ENCODE peak calls at places on chromosomes 3 and 15, in four cellular contexts. One of them, this sample, is unnamed.
A peak's percentile ranks its signal among the peaks of the same experiment; 100 is the strongest.

GRCh38 chr3:46298871-46299607 is 54.9 kb upstream of the CCR2 start:
- DNase-seq in stomach: no peak
- DNase-seq in HepG2: no peak
- DNase-seq in A549: no peak
- DNase-seq in this sample: no peak

GRCh38 chr3:29183346-29184087 is 97.4 kb upstream of the RBMS3 start:
- DNase-seq in stomach: no peak
- DNase-seq in HepG2: no peak
- DNase-seq in A549: no peak
- DNase-seq in this sample: no peak

GRCh38 chr15:81880833-81881232 is 165.0 kb downstream of the MEX3B start:
- DNase-seq in stomach: no peak
- DNase-seq in HepG2: no peak
- DNase-seq in A549: no peak
- DNase-seq in this sample: no peak

GRCh38 chr3:194399874-194400411 is 877 bp upstream of the GP5 start:
- DNase-seq in stomach: no peak
- DNase-seq in HepG2: no peak
- DNase-seq in A549: no peak
- DNase-seq in this sample: no peak

GRCh38 chr15:58392611-58393161 is 39.1 kb upstream of the LIPC start:
- DNase-seq in stomach: peak; percentile 47
- DNase-seq in HepG2: no peak
- DNase-seq in A549: no peak
- DNase-seq in this sample: no peak

GRCh38 chr15:97694456-97694855 is 266.0 kb upstream of the ARRDC4 start:
- DNase-seq in stomach: no peak
- DNase-seq in HepG2: no peak
- DNase-seq in A549: no peak
- DNase-seq in this sample: no peak

GRCh38 chr15:40266828-40267304 is 16.0 kb downstream of the ANKRD63 start:
- DNase-seq in stomach: peak; percentile 57
- DNase-seq in HepG2: peak; percentile 21
- DNase-seq in A549: peak; percentile 75
- DNase-seq in this sample: peak; percentile 79

GRCh38 chr3:52480768-52481715 is 14.1 kb upstream of the STAB1 start:
- DNase-seq in stomach: no peak
- DNase-seq in HepG2: no peak
- DNase-seq in A549: no peak
- DNase-seq in this sample: no peak

GRCh38 chr15:80710635-80711553 is 15.8 kb downstream of the ABHD17C start:
- DNase-seq in stomach: no peak
- DNase-seq in HepG2: no peak
- DNase-seq in A549: no peak
- DNase-seq in this sample: no peak

GRCh38 chr3:41141431-41142164 is 57.7 kb upstream of the CTNNB1 start:
- DNase-seq in stomach: no peak
- DNase-seq in HepG2: no peak
- DNase-seq in A549: no peak
- DNase-seq in this sample: no peak

GRCh38 chr3:40961104-40961857 is 238.0 kb upstream of the CTNNB1 start:
- DNase-seq in stomach: no peak
- DNase-seq in HepG2: no peak
- DNase-seq in A549: no peak
- DNase-seq in this sample: no peak

GRCh38 chr3:141387446-141388030 is 19.2 kb downstream of the ZBTB38 start:
- DNase-seq in stomach: no peak
- DNase-seq in HepG2: no peak
- DNase-seq in A549: no peak
- DNase-seq in this sample: no peak

GRCh38 chr3:119497824-119498187 is 541 bp upstream of the TIMMDC1 start:
- DNase-seq in stomach: peak; percentile 35
- DNase-seq in HepG2: peak; percentile 20
- DNase-seq in A549: peak; percentile 19
- DNase-seq in this sample: no peak

GRCh38 chr15:85504739-85505676 is 124.6 kb downstream of the AKAP13 start:
- DNase-seq in stomach: peak; percentile 45
- DNase-seq in HepG2: peak; percentile 53
- DNase-seq in A549: peak; percentile 74
- DNase-seq in this sample: peak; percentile 65

GRCh38 chr3:159798951-159799350 is 189.7 kb upstream of the IL12A start:
- DNase-seq in stomach: no peak
- DNase-seq in HepG2: peak; percentile 57
- DNase-seq in A549: no peak
- DNase-seq in this sample: no peak

GRCh38 chr15:28122038-28122949 is 23.2 kb upstream of the OCA2 start:
- DNase-seq in stomach: no peak
- DNase-seq in HepG2: no peak
- DNase-seq in A549: no peak
- DNase-seq in this sample: no peak

GRCh38 chr3:72271923-72272322 is 487.0 kb upstream of the PROK2 start:
- DNase-seq in stomach: no peak
- DNase-seq in HepG2: no peak
- DNase-seq in A549: no peak
- DNase-seq in this sample: no peak

GRCh38 chr3:123405936-123406510 is 42.9 kb downstream of the ADCY5 start:
- DNase-seq in stomach: no peak
- DNase-seq in HepG2: no peak
- DNase-seq in A549: no peak
- DNase-seq in this sample: peak; percentile 13

GRCh38 chr3:173732237-173732636 is 334.7 kb downstream of the NLGN1 start:
- DNase-seq in stomach: no peak
- DNase-seq in HepG2: no peak
- DNase-seq in A549: no peak
- DNase-seq in this sample: no peak

GRCh38 chr3:32472716-32473115 is 29.9 kb downstream of the CMTM6 start:
- DNase-seq in stomach: no peak
- DNase-seq in HepG2: no peak
- DNase-seq in A549: no peak
- DNase-seq in this sample: no peak

GRCh38 chr15:29822100-29822684 is at the start of gene TJP1:
- DNase-seq in stomach: peak; percentile 83
- DNase-seq in HepG2: peak; percentile 39
- DNase-seq in A549: peak; percentile 84
- DNase-seq in this sample: peak; percentile 78

GRCh38 chr3:113297281-113297680 is 85.9 kb downstream of the BOC start:
- DNase-seq in stomach: no peak
- DNase-seq in HepG2: no peak
- DNase-seq in A549: no peak
- DNase-seq in this sample: no peak

GRCh38 chr3:42101048-42101447 is 9.9 kb downstream of the TRAK1 start:
- DNase-seq in stomach: no peak
- DNase-seq in HepG2: peak; percentile 51
- DNase-seq in A549: peak; percentile 21
- DNase-seq in this sample: no peak

GRCh38 chr3:184259878-184260570 is 1.3 kb downstream of the CAMK2N2 start:
- DNase-seq in stomach: peak; percentile 36
- DNase-seq in HepG2: no peak
- DNase-seq in A549: peak; percentile 24
- DNase-seq in this sample: peak; percentile 38

GRCh38 chr3:133693821-133694220 is 32.1 kb upstream of the TOPBP1 start:
- DNase-seq in stomach: no peak
- DNase-seq in HepG2: no peak
- DNase-seq in A549: no peak
- DNase-seq in this sample: no peak

GRCh38 chr3:64311424-64311920 is 86.2 kb upstream of the PRICKLE2 start:
- DNase-seq in stomach: no peak
- DNase-seq in HepG2: no peak
- DNase-seq in A549: no peak
- DNase-seq in this sample: no peak

GRCh38 chr3:42123824-42124500 is 32.8 kb downstream of the TRAK1 start:
- DNase-seq in stomach: no peak
- DNase-seq in HepG2: no peak
- DNase-seq in A549: no peak
- DNase-seq in this sample: no peak

GRCh38 chr15:101145362-101145761 is 106.5 kb downstream of the CHSY1 start:
- DNase-seq in stomach: no peak
- DNase-seq in HepG2: peak; percentile 28
- DNase-seq in A549: peak; percentile 27
- DNase-seq in this sample: no peak

GRCh38 chr15:31262901-31263671 is 63.5 kb upstream of the KLF13 start:
- DNase-seq in stomach: peak; percentile 30
- DNase-seq in HepG2: no peak
- DNase-seq in A549: no peak
- DNase-seq in this sample: no peak
- TF ChIP-seq POLR2A in stomach: no peak
- TF ChIP-seq POLR2A in HepG2: no peak
- TF ChIP-seq POLR2A in A549: no peak
- TF ChIP-seq POLR2A in this sample: no peak

GRCh38 chr15:52013151-52013791 is 5.7 kb upstream of the MAPK6 start:
- DNase-seq in stomach: no peak
- DNase-seq in HepG2: no peak
- DNase-seq in A549: peak; percentile 36
- DNase-seq in this sample: no peak
- TF ChIP-seq EP300 in stomach: no peak
- TF ChIP-seq EP300 in HepG2: no peak
- TF ChIP-seq EP300 in A549: no peak
- TF ChIP-seq EP300 in this sample: no peak

GRCh38 chr15:25238716-25239470 is 199.9 kb downstream of the UBE3A start:
- DNase-seq in stomach: no peak
- DNase-seq in HepG2: no peak
- DNase-seq in A549: no peak
- DNase-seq in this sample: peak; percentile 3

GRCh38 chr15:25242166-25242879 is 196.5 kb downstream of the UBE3A start:
- DNase-seq in stomach: no peak
- DNase-seq in HepG2: no peak
- DNase-seq in A549: no peak
- DNase-seq in this sample: no peak

GRCh38 chr15:25239471-25240345 is 199.1 kb downstream of the UBE3A start:
- DNase-seq in stomach: no peak
- DNase-seq in HepG2: no peak
- DNase-seq in A549: no peak
- DNase-seq in this sample: peak; percentile 10

GRCh38 chr15:25241241-25241801 is 197.5 kb downstream of the UBE3A start:
- DNase-seq in stomach: no peak
- DNase-seq in HepG2: no peak
- DNase-seq in A549: no peak
- DNase-seq in this sample: no peak

DNA sequence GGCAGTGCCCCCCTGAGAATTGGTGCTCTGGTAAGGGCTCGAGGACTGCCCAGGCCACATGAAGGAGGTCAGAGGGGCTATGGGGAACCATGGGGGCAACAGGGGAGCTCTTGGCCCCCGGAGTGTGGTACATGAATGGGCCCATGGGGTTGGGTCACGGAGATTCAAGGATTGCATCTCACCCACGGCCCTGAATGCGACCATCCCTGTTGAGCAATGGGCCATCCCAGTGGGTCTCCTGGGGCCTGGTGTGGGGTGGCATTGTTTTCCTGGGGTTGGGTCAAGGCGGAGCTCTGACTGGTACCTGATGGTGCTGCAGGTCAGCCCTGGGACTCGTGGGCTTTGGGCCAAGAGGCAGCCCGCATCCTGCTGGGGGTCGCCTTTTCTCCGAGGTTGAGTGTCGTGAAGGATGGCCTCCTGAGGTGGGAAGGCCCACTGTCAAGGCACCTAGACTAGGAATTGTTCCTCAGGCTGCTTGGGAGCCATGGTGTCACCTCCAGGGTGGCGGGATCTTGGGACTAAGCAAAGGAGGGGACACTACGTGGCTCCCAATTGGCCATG is 198.3 kb downstream of the UBE3A start:
- DNase-seq in stomach: no peak
- DNase-seq in HepG2: no peak
- DNase-seq in A549: no peak
- DNase-seq in this sample: peak; percentile 18
- H3K9me3 ChIP-seq in stomach: peaks cover 3% of the 10 kb centered on the region
- H3K9me3 ChIP-seq in HepG2: peaks cover 97% of the 10 kb centered on the region
- H3K9me3 ChIP-seq in A549: no peaks in the 10 kb centered on the region
- H3K9me3 ChIP-seq in this sample: no peaks in the 10 kb centered on the region

DNA sequence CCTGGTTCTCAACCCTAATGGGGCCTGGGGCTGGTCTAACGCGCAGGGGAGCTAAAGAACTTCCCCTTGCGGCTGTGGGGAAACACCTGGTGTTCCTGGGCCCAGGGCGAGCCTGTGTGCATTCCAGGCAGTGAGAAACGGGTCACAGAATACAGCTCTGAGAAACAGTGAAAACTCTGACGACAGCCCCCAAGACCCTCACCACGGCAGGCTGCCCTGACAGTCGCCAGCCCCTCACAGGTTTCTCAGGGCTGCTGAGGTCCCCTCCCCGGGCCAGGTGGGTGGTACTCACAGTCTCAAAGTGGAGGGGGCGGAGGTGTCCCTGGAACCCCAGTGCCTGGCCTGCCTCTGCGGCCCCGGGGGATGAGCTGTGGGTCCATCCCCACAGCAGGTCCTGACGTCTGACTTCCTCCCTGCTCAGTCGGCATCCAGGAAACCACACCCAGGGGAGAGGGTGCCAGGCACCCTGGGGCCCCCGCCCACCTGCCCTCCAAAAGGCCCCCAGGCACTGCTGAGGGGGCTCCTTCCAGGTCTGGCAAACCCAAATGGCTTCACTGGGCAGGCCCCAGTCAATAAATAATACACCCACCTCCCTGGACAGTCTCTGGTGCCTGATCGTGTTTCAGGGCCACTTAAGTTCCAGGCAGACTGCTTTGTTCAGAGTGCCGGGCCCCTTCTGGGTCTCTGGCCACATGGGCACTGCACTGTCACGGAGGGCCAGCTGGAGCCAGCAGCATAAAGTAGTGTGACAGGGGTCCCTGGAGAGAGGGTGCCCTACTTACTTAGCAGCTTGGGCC is 57.7 kb downstream of the IQSEC1 start:
- DNase-seq in stomach: peak; percentile 41
- DNase-seq in HepG2: no peak
- DNase-seq in A549: no peak
- DNase-seq in this sample: no peak
- TF ChIP-seq POLR2A in stomach: no peak
- TF ChIP-seq POLR2A in HepG2: no peak
- TF ChIP-seq POLR2A in A549: no peak
- TF ChIP-seq POLR2A in this sample: no peak